ENCODE peak calls at places on chromosomes 12 and 14, in ten cellular contexts. M is left ventricle myocardium inferior, A is GM20000, I is Peyer's patch, Z is MCF 10A, B is HFFc6, H is fibroblast of lung, G is AG10803, U is neural progenitor cell, V is cardiac muscle cell. S is an unnamed sample.

GRCh38 chr12:24948816-24949722 is at the start of gene BCAT1:
- DNase-seq in M (peak), A (peak), I (peak), Z (no peak), B (peak), H (peak), G (peak), U (peak), V (peak), S (peak)

GRCh38 chr12:87127272-87127671 is 871.1 kb upstream of the MGAT4C start:
- DNase-seq in M (no peak), A (no peak), I (no peak), Z (peak), B (no peak), H (peak), G (peak), U (no peak), V (no peak), S (no peak)

GRCh38 chr14:72594099-72594901 is 299.6 kb downstream of the DPF3 start:
- DNase-seq in M (no peak), A (peak), I (peak), Z (no peak), B (no peak), H (peak), G (no peak), U (no peak), V (no peak), S (no peak)

GRCh38 chr12:4214912-4215861 is 58.4 kb upstream of the CCND2 start:
- DNase-seq in M (peak), A (peak), I (peak), Z (peak), B (no peak), H (no peak), G (no peak), U (no peak), V (no peak), S (no peak)

GRCh38 chr12:11877869-11878780 is 192.6 kb upstream of the BCL2L14 start:
- DNase-seq in M (no peak), A (no peak), I (no peak), Z (peak), B (peak), H (peak), G (peak), U (peak), V (peak), S (no peak)

GRCh38 chr12:60209521-60209920 is 613.7 kb downstream of the SLC16A7 start:
- DNase-seq in M (no peak), A (no peak), I (no peak), Z (no peak), B (no peak), H (no peak), G (no peak), U (no peak), V (no peak), S (no peak)

GRCh38 chr14:80213602-80214001 is 2.3 kb upstream of the DIO2 start:
- DNase-seq in M (no peak), A (peak), I (peak), Z (peak), B (peak), H (peak), G (peak), U (peak), V (peak), S (peak)

GRCh38 chr14:65222434-65222833 is 120.1 kb upstream of the MAX start:
- DNase-seq in M (peak), A (peak), I (peak), Z (peak), B (peak), H (peak), G (peak), U (peak), V (peak), S (peak)

GRCh38 chr14:75800792-75801191 is 139.7 kb downstream of the TTLL5 start:
- DNase-seq in M (no peak), A (no peak), I (no peak), Z (no peak), B (no peak), H (no peak), G (no peak), U (no peak), V (no peak), S (no peak)

GRCh38 chr12:107441906-107442305 is 243.7 kb upstream of the PWP1 start:
- DNase-seq in M (no peak), A (no peak), I (peak), Z (no peak), B (no peak), H (peak), G (peak), U (no peak), V (no peak), S (no peak)

GRCh38 chr14:60311417-60311816 is 62.4 kb downstream of the PPM1A start:
- DNase-seq in M (no peak), A (no peak), I (no peak), Z (peak), B (peak), H (peak), G (peak), U (no peak), V (no peak), S (no peak)

GRCh38 chr14:70666364-70666691 is 24.6 kb downstream of the TTC9 start:
- DNase-seq in M (no peak), A (no peak), I (no peak), Z (no peak), B (no peak), H (peak), G (peak), U (no peak), V (no peak), S (no peak)

GRCh38 chr14:76774471-76775158 is 13.3 kb downstream of the VASH1 start:
- DNase-seq in M (no peak), A (no peak), I (no peak), Z (no peak), B (no peak), H (no peak), G (no peak), U (no peak), V (no peak), S (no peak)

GRCh38 chr14:106318700-106319099 is 792.3 kb downstream of the TMEM121 start:
- DNase-seq in M (no peak), A (peak), I (peak), Z (no peak), B (no peak), H (no peak), G (no peak), U (no peak), V (no peak), S (no peak)

GRCh38 chr12:82627799-82628198 is 58.9 kb upstream of the TMTC2 start:
- DNase-seq in M (no peak), A (peak), I (no peak), Z (peak), B (peak), H (peak), G (peak), U (peak), V (peak), S (no peak)

GRCh38 chr12:109594566-109595317 is 21.1 kb downstream of the MVK start:
- DNase-seq in M (no peak), A (no peak), I (no peak), Z (no peak), B (no peak), H (no peak), G (no peak), U (no peak), V (no peak), S (no peak)

GRCh38 chr12:21666722-21667121 is 9.1 kb upstream of the LDHB start:
- DNase-seq in M (no peak), A (no peak), I (no peak), Z (no peak), B (no peak), H (peak), G (no peak), U (no peak), V (no peak), S (no peak)

GRCh38 chr14:96938946-96939345 is 141.8 kb downstream of the VRK1 start:
- DNase-seq in M (no peak), A (peak), I (peak), Z (no peak), B (no peak), H (no peak), G (no peak), U (peak), V (peak), S (no peak)

GRCh38 chr12:129404556-129404955 is 499.3 kb downstream of the TMEM132D start:
- DNase-seq in M (no peak), A (no peak), I (no peak), Z (no peak), B (no peak), H (no peak), G (no peak), U (no peak), V (no peak), S (no peak)

GRCh38 chr12:18700254-18700653 is 37.6 kb downstream of the PLCZ1 start:
- DNase-seq in M (no peak), A (no peak), I (no peak), Z (peak), B (peak), H (peak), G (peak), U (no peak), V (no peak), S (no peak)

GRCh38 chr12:59700145-59700435 is 104.3 kb downstream of the SLC16A7 start:
- DNase-seq in M (no peak), A (no peak), I (no peak), Z (no peak), B (no peak), H (no peak), G (no peak), U (no peak), V (no peak), S (no peak)

GRCh38 chr12:106127289-106128126 is 11.2 kb downstream of the NUAK1 start:
- DNase-seq in M (no peak), A (no peak), I (no peak), Z (no peak), B (no peak), H (no peak), G (peak), U (no peak), V (no peak), S (no peak)

GRCh38 chr12:1360812-1361211 is 233.6 kb downstream of the FBXL14 start:
- DNase-seq in M (no peak), A (no peak), I (no peak), Z (no peak), B (peak), H (peak), G (peak), U (no peak), V (no peak), S (no peak)

GRCh38 chr12:44286336-44286735 is 450.5 kb downstream of the TMEM117 start:
- DNase-seq in M (no peak), A (peak), I (no peak), Z (no peak), B (no peak), H (peak), G (peak), U (no peak), V (no peak), S (no peak)

GRCh38 chr14:50082784-50083466 is 33.4 kb downstream of the VCPKMT start:
- DNase-seq in M (no peak), A (peak), I (peak), Z (no peak), B (no peak), H (peak), G (no peak), U (no peak), V (no peak), S (no peak)

GRCh38 chr14:91548145-91548544 is 38.0 kb upstream of the PPP4R3A start:
- DNase-seq in M (no peak), A (no peak), I (no peak), Z (no peak), B (no peak), H (no peak), G (no peak), U (no peak), V (no peak), S (no peak)

GRCh38 chr14:67515386-67516079 is 17.6 kb upstream of the PLEKHH1 start:
- DNase-seq in M (no peak), A (peak), I (no peak), Z (no peak), B (no peak), H (peak), G (no peak), U (no peak), V (no peak), S (peak)

GRCh38 chr14:70397746-70398145 is 19.1 kb downstream of the SYNJ2BP start:
- DNase-seq in M (no peak), A (no peak), I (no peak), Z (no peak), B (no peak), H (no peak), G (no peak), U (no peak), V (no peak), S (no peak)

GRCh38 chr12:3107954-3108353 is 30.8 kb downstream of the TSPAN9 start:
- DNase-seq in M (no peak), A (no peak), I (no peak), Z (peak), B (no peak), H (peak), G (no peak), U (no peak), V (no peak), S (no peak)

GRCh38 chr12:16347391-16348298 is at the start of gene MGST1:
- DNase-seq in M (peak), A (peak), I (peak), Z (peak), B (peak), H (peak), G (peak), U (peak), V (peak), S (peak)

GRCh38 chr12:26982866-26983265 is 31.3 kb downstream of the TM7SF3 start:
- DNase-seq in M (no peak), A (no peak), I (no peak), Z (no peak), B (no peak), H (no peak), G (no peak), U (no peak), V (no peak), S (no peak)

GRCh38 chr14:75454963-75455546 is 27.2 kb downstream of the JDP2 start:
- DNase-seq in M (peak), A (no peak), I (peak), Z (peak), B (peak), H (peak), G (peak), U (no peak), V (peak), S (no peak)

GRCh38 chr12:25438638-25439037 is 114.4 kb downstream of the LMNTD1 start:
- DNase-seq in M (no peak), A (no peak), I (no peak), Z (no peak), B (peak), H (peak), G (peak), U (no peak), V (no peak), S (no peak)

DNA sequence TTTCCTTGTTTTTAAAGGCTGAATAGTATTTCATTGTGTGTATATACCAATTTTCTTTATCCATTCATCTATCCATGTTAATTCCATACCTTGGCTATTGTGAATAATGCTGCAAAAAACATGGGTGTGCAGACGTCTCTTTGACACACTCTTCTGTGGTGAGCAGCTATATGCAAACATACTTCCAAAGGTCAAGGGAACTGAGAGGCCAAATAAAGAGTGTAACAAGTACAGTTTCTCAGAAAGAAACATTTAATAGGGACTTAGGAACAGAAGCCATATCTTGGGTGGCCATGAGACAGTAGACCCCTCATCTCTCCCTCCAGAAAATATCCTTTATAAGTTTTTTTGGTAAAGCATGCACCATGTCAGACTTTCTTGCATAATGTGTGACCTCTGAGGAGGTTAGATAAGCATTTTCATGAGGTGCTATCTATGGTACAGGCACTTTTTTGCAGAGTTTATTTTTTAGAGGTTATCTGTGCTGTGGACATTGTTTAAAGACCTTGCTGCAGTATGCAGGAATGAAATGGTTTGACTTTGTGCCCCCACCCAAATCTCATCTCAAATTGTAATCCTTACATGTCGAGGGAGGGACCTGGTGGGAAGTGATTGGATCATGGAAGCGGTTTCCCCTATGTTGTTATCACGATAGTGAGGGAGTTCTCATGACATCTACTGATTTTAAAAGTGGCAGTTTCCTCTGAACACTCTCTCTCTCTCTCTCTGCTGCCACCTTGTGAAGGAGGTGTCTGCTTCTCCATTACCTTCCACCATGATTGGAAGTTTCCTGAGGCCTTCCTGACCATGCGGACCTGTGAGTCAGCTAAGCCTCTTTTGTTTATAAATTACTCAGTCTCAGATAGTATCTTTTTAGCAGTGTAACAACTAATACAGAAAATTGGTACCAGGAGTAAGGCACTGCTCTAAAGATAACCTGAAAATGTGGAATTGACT is 1202.3 kb downstream of the GALC start:
- DNase-seq in M (no peak), A (no peak), I (no peak), Z (peak), B (no peak), H (peak), G (no peak), U (peak), V (no peak), S (no peak)
- TF ChIP-seq CTCF in M (no peak), A (no peak), I (no peak), Z (no peak), B (no peak), H (no peak), G (peak), U (peak), V (peak), S (no peak)

GRCh38 chr12:50763637-50764115 is at the start of gene ATF1:
- DNase-seq in M (peak), A (peak), I (peak), Z (peak), B (peak), H (peak), G (peak), U (peak), V (peak), S (peak)
- TF ChIP-seq CTCF in M (no peak), A (no peak), I (no peak), Z (no peak), B (no peak), H (no peak), G (no peak), U (no peak), V (no peak), S (no peak)

GRCh38 chr12:40325349-40325960 is 100.7 kb downstream of the LRRK2 start:
- DNase-seq in M (no peak), A (peak), I (no peak), Z (peak), B (no peak), H (peak), G (peak), U (peak), V (no peak), S (no peak)
- TF ChIP-seq CTCF in M (peak), A (peak), I (peak), Z (peak), B (peak), H (peak), G (peak), U (peak), V (peak), S (peak)

DNA sequence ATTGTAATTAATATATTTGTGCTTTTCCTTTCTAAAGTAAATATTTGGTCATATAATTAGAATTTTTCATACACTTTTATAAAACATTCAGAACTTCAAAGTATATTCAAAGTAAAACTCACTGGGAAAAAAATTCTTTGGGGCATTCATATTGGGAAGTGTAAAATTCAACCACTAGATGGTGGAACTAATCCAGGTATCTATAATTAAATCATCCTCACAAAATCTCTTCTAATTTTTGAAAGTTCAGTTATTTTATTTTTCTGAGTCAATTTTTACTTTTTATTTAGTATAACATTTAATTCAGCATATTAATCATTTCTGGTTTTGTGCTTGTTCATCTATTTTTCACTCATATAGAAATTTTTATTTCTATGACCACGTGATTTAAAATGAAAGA is 81.0 kb downstream of the NTS start:
- DNase-seq in M (no peak), A (no peak), I (no peak), Z (peak), B (no peak), H (no peak), G (no peak), U (no peak), V (no peak), S (no peak)
- TF ChIP-seq CTCF in M (peak), A (no peak), I (no peak), Z (peak), B (peak), H (peak), G (peak), U (peak), V (peak), S (peak)

DNA sequence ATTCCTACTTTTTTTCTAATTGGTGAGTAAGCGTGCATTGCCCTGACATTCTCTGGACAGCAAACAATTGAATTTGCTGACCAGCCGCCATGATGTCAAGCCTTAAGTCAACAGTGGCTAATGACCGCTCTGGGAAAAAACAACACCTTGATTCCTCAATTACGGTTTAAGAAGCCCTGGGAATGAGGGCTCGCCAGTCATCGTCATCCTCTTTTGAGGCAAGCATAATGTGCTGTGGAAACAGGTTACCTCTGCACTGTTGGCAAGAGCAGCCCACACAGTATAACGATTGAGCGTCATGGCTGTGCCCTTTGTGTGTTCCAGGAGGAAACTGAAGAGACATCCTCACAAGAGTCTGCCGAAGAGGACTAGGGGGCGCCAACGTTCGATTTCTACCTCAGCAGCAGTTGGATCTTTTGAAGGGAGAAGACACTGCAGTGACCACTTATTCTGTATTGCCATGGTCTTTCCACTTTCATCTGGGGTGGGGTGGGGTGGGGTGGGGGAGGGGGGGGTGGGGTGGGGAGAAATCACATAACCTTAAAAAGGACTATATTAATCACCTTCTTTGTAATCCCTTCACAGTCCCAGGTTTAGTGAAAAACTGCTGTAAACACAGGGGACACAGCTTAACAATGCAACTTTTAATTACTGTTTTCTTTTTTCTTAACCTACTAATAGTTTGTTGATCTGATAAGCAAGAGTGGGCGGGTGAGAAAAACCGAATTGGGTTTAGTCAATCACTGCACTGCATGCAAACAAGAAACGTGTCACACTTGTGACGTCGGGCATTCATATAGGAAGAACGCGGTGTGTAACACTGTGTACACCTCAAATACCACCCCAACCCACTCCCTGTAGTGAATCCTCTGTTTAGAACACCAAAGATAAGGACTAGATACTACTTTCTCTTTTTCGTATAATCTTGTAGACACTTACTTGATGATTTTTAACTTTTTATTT is 138.9 kb downstream of the HMGA2 start:
- DNase-seq in M (no peak), A (peak), I (peak), Z (no peak), B (no peak), H (peak), G (no peak), U (peak), V (peak), S (peak)
- TF ChIP-seq CTCF in M (peak), A (peak), I (no peak), Z (no peak), B (peak), H (peak), G (no peak), U (peak), V (peak), S (no peak)

DNA sequence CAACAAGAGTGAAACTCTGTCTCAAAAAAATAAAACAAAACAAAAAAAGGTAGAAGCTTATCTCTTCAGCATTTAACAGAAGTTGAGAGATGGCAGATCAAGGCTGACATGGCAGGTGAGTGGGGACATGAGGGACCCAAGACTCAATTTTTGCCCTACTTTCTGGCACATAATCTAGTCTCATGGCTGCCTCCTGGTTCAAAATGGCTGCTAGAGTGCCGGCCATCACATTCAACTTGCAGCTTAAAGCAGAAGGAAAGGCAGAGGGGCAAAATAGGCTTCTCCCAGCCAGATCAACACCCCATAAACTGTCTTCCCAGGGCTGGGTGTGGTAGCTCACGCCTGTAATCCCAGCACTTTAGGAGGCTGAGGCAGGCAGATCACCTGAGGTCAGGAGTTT is 784.9 kb downstream of the MED13L start:
- DNase-seq in M (no peak), A (no peak), I (no peak), Z (no peak), B (no peak), H (no peak), G (no peak), U (no peak), V (no peak), S (no peak)
- TF ChIP-seq CTCF in M (no peak), A (no peak), I (no peak), Z (no peak), B (no peak), H (no peak), G (no peak), U (no peak), V (no peak), S (no peak)